ENCODE peak calls at places on chromosomes 3 and 15, in seven cellular contexts. T, C, Q, O, V, W and Z are unnamed samples.

GRCh38 chr3:64799606-64800005 is 111.8 kb upstream of the ADAMTS9 start:
- DNase-seq in Q (no peak), W (no peak), O (no peak), T (no peak), C (no peak), V (no peak), Z (no peak)

GRCh38 chr3:30733229-30733628 is 126.8 kb downstream of the TGFBR2 start:
- DNase-seq in O (no peak), C (no peak), W (no peak), T (no peak), V (no peak), Q (no peak), Z (no peak)

GRCh38 chr15:58431221-58432149 is at the start of gene LIPC:
- DNase-seq in T (no peak), Q (no peak), V (no peak), O (no peak), C (no peak), W (no peak), Z (no peak)

GRCh38 chr3:183265713-183266417 is 12.8 kb downstream of the B3GNT5 start:
- DNase-seq in O (no peak), T (peak), Q (no peak), V (no peak), W (peak), C (no peak), Z (peak)

GRCh38 chr3:5011555-5012256 is 32.5 kb downstream of the BHLHE40 start:
- DNase-seq in Q (peak), T (no peak), W (no peak), C (no peak), O (no peak), V (no peak), Z (no peak)

GRCh38 chr3:122680381-122681293 is at the start of gene PARP14:
- DNase-seq in Q (peak), O (peak), V (peak), W (peak), T (peak), C (peak), Z (peak)

GRCh38 chr3:38582316-38582715 is 67.2 kb downstream of the SCN5A start:
- DNase-seq in Q (no peak), W (no peak), C (no peak), V (peak), O (no peak), T (no peak), Z (no peak)

GRCh38 chr15:83061680-83062079 is 5.4 kb downstream of the BTBD1 start:
- DNase-seq in O (no peak), V (no peak), T (peak), Q (no peak), C (no peak), W (peak), Z (peak)

GRCh38 chr3:46422617-46423016 is 15.6 kb downstream of the CCRL2 start:
- DNase-seq in O (no peak), W (peak), C (no peak), V (no peak), Q (no peak), T (peak), Z (no peak)

GRCh38 chr15:42595641-42596240 is 20.3 kb downstream of the STARD9 start:
- DNase-seq in Q (no peak), V (no peak), O (no peak), T (peak), C (no peak), W (no peak), Z (no peak)

GRCh38 chr15:25170113-25170731 is 215.4 kb downstream of the SNRPN start:
- DNase-seq in T (no peak), W (no peak), C (peak), O (no peak), V (no peak), Q (no peak), Z (no peak)

GRCh38 chr15:74780983-74781672 is 752 bp upstream of the CSK start:
- DNase-seq in V (no peak), T (peak), Q (no peak), W (peak), C (no peak), O (no peak), Z (peak)

GRCh38 chr3:12507871-12508281 is 23.6 kb downstream of the TSEN2 start:
- DNase-seq in T (peak), V (no peak), Q (no peak), O (no peak), W (no peak), C (no peak), Z (peak)

GRCh38 chr3:37536033-37536432 is 325.6 kb upstream of the CTDSPL start:
- DNase-seq in T (no peak), W (no peak), C (no peak), O (no peak), V (no peak), Q (no peak), Z (no peak)

GRCh38 chr3:51024765-51025681 is 350.3 kb downstream of the DOCK3 start:
- DNase-seq in Q (peak), O (no peak), T (no peak), V (no peak), C (peak), W (no peak), Z (no peak)

GRCh38 chr15:64146885-64147681 is 4.4 kb upstream of the SNX22 start:
- DNase-seq in C (no peak), T (peak), V (no peak), Q (peak), O (no peak), W (no peak), Z (no peak)

GRCh38 chr15:31360158-31360561 is 33.5 kb downstream of the KLF13 start:
- DNase-seq in V (no peak), W (no peak), O (no peak), C (no peak), T (no peak), Q (no peak), Z (no peak)

GRCh38 chr3:105539897-105540296 is 173.2 kb downstream of the ALCAM start:
- DNase-seq in Q (no peak), C (no peak), O (no peak), V (no peak), T (no peak), W (peak), Z (no peak)

GRCh38 chr3:124272611-124273151 is 280.8 kb upstream of the ROPN1 start:
- DNase-seq in V (no peak), W (no peak), T (peak), O (no peak), C (no peak), Q (no peak), Z (no peak)

GRCh38 chr3:136512391-136512790 is 239.8 kb downstream of the STAG1 start:
- DNase-seq in C (no peak), W (no peak), T (peak), O (no peak), Q (no peak), V (no peak), Z (no peak)

GRCh38 chr3:156682491-156682890 is 8.1 kb downstream of the TIPARP start:
- DNase-seq in V (no peak), O (no peak), W (no peak), C (no peak), T (peak), Q (no peak), Z (peak)
- H3K4me2 ChIP-seq in V (no peak), O (no peak), W (no peak), C (no peak), T (peak), Q (no peak), Z (no peak)

DNA sequence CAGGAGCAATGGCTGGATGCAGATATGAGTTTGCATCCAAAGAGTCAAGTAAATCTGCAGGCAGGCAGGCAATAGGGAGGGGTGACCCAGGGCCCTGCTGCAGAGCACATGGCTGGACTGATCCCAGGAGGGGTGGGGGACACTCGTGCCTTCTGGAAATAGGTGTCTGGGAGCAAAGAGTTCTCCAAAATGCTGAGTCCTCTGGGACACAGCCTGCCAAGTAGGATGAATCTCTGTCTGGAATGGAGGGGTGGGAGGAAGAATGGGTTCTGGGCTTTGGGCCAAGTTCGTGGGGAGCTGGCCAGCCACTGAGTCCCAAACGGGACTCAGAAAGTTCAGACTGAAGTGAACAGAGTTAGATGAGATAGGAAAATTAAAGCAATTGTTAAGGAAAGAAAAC is 214.5 kb downstream of the MTHFS start:
- DNase-seq in V (no peak), Q (no peak), W (no peak), O (no peak), C (no peak), T (peak), Z (peak)
- H2BK5ac ChIP-seq in V (no peak), Q (no peak), W (no peak), O (no peak), C (no peak), T (no peak), Z (no peak)

GRCh38 chr15:70400766-70401541 is 303.2 kb upstream of the TLE3 start:
- DNase-seq in O (no peak), T (no peak), Q (no peak), C (no peak), W (no peak), V (no peak), Z (no peak)

GRCh38 chr15:70395164-70395563 is 297.4 kb upstream of the TLE3 start:
- DNase-seq in T (no peak), W (no peak), V (no peak), C (no peak), O (no peak), Q (no peak), Z (no peak)

GRCh38 chr15:70399204-70399603 is 301.5 kb upstream of the TLE3 start:
- DNase-seq in Q (no peak), C (no peak), O (no peak), T (no peak), W (no peak), V (no peak), Z (no peak)

GRCh38 chr15:70398694-70399093 is 301.0 kb upstream of the TLE3 start:
- DNase-seq in T (no peak), W (no peak), Q (no peak), O (no peak), C (no peak), V (no peak), Z (no peak)

DNA sequence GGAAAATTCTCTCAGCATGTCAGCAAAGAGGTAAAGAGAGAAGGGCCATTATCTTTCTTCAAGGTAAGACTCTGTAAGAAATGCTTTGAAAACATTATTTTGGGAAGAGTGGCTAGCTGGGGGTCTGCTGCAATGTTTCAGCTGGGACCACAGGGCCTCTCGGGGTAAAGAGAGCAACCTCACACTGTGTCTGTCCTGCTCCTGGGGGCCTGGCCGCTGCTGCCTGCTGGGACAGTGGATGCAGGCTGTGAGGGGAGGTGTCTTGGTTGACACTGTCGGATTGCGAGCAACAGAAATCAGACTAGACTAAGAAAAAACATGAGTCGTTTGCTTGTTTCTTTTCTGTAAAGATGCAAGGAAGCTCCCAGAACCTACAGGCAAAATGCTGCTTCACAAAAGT is 300.1 kb upstream of the TLE3 start:
- DNase-seq in V (no peak), O (no peak), C (no peak), W (no peak), T (no peak), Q (no peak), Z (no peak)
- H2AK5ac ChIP-seq in V (peak), O (no peak), C (no peak), W (no peak), T (no peak), Q (no peak), Z (no peak)

GRCh38 chr15:52680756-52681155 is 1.6 kb upstream of the ATOSA start:
- DNase-seq in C (no peak), Q (no peak), W (no peak), O (no peak), T (no peak), V (no peak), Z (no peak)
- H3K4me2 ChIP-seq in C (no peak), Q (no peak), W (no peak), O (no peak), T (no peak), V (no peak), Z (no peak)

DNA sequence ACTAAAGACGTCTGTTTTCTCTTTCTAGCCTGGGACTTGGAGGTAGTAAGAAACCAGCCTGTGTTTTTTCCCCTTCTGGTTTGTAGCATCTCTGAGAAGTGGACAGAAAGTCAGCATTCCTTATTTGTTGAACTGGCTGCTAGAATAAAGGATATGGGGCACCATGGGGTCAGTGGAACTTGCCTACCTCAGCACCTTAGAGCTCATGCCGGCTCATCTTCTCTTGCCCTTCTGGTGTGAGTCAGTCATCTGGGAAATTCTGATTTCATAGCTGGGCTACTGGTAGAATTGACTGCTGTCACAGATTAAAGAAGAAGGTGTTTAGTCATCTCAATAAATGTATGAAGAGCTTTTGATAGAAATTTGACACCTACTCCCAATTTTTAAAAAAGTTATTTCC is 202.7 kb upstream of the TOPAZ1 start:
- DNase-seq in W (no peak), C (no peak), T (no peak), V (no peak), O (no peak), Q (no peak), Z (no peak)
- H2BK5ac ChIP-seq in W (no peak), C (no peak), T (no peak), V (no peak), O (no peak), Q (no peak), Z (no peak)

DNA sequence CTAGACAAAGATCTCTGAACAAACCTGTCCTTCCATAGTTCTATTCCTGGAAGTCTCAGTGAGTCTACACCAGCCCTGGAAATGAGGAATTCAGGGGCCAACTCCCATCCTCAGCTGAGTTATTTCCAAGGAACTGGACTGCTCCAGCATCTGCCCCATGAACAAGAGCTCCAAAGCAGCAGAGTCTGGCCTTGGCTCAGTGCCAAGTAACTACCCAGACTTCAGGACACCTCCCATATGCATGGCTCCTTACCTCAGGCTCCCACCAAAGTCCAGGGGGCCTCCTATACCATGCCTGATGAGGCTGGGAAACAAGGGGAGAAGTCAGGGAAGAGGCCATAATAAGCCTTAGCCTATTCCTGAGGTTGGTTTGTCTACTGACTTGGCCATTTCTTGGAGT is 45.0 kb downstream of the FAIM start:
- DNase-seq in T (no peak), Q (no peak), C (no peak), O (no peak), V (no peak), W (no peak), Z (no peak)
- H2AK5ac ChIP-seq in T (no peak), Q (no peak), C (no peak), O (no peak), V (no peak), W (no peak), Z (no peak)

GRCh38 chr3:128445357-128445756 is 21.3 kb downstream of the DNAJB8 start:
- DNase-seq in T (no peak), V (no peak), Q (no peak), O (no peak), C (no peak), W (no peak), Z (no peak)

GRCh38 chr3:128452120-128452519 is 14.6 kb downstream of the DNAJB8 start:
- DNase-seq in C (no peak), V (no peak), O (no peak), T (no peak), Q (no peak), W (no peak), Z (no peak)

GRCh38 chr3:128447561-128448013 is 19.1 kb downstream of the DNAJB8 start:
- DNase-seq in T (no peak), C (no peak), W (no peak), V (no peak), Q (no peak), O (no peak), Z (no peak)

GRCh38 chr3:128449111-128449638 is 17.5 kb downstream of the DNAJB8 start:
- DNase-seq in V (no peak), W (peak), C (no peak), Q (no peak), T (peak), O (no peak), Z (no peak)

GRCh38 chr3:128448491-128448890 is 18.2 kb downstream of the DNAJB8 start:
- DNase-seq in C (no peak), V (no peak), Q (no peak), W (no peak), T (no peak), O (no peak), Z (no peak)
- H3K4me2 ChIP-seq in C (no peak), V (no peak), Q (no peak), W (no peak), T (no peak), O (no peak), Z (no peak)

GRCh38 chr3:159451067-159451466 is 537.6 kb upstream of the IL12A start:
- DNase-seq in V (no peak), Q (no peak), W (no peak), T (no peak), C (no peak), O (no peak), Z (no peak)
- H2BK5ac ChIP-seq in V (no peak), Q (no peak), W (no peak), T (no peak), C (no peak), O (no peak), Z (no peak)